ENCODE peak calls at places on chromosomes 4 and X, in four cellular contexts. K, J, I and U are unnamed samples.

GRCh38 chr4:99735822-99736221 is 78.2 kb upstream of the C4orf54 start:
- DNase-seq in I (no peak), K (no peak), J (peak; percentile 71), U (no peak)

GRCh38 chrX:141897690-141898089 is 6.0 kb upstream of the MAGEC1 start:
- DNase-seq in J (no peak), I (no peak), K (no peak), U (no peak)

GRCh38 chr4:55509272-55509671 is 37.4 kb downstream of the CLOCK start:
- DNase-seq in K (peak; percentile 27), J (no peak), I (no peak), U (no peak)

GRCh38 chrX:30010471-30010870 is 204.9 kb upstream of the MAGEB2 start:
- DNase-seq in K (peak; percentile 21), J (no peak), I (no peak), U (no peak)

GRCh38 chr4:130210871-130211270 is 1114.9 kb downstream of the C4orf33 start:
- DNase-seq in I (peak; percentile 35), K (no peak), J (no peak), U (no peak)

GRCh38 chr4:80295841-80296240 is 29.4 kb downstream of the FGF5 start:
- DNase-seq in J (no peak), K (peak; percentile 60), I (no peak), U (no peak)

GRCh38 chr4:85498068-85498733 is 23.3 kb downstream of the ARHGAP24 start:
- DNase-seq in K (peak; percentile 28), I (peak; percentile 79), J (peak; percentile 28), U (peak; percentile 42)

GRCh38 chrX:102154218-102154860 is 1.4 kb downstream of the BEX5 start:
- DNase-seq in K (no peak), I (no peak), J (no peak), U (no peak)

GRCh38 chr4:185215261-185215660 is 5.9 kb downstream of the SNX25 start:
- DNase-seq in J (no peak), K (peak; percentile 18), I (no peak), U (no peak)

GRCh38 chr4:166501941-166502382 is 628.9 kb downstream of the TLL1 start:
- DNase-seq in K (no peak), J (peak; percentile 23), I (peak; percentile 52), U (no peak)

GRCh38 chrX:49901068-49901467 is 21.3 kb upstream of the CLCN5 start:
- DNase-seq in K (no peak), J (no peak), I (no peak), U (no peak)

GRCh38 chr4:181007751-181008150 is 1235.5 kb upstream of the TENM3 start:
- DNase-seq in J (no peak), I (no peak), K (no peak), U (no peak)

GRCh38 chr4:7597281-7597680 is 162.6 kb upstream of the PSAPL1 start:
- DNase-seq in J (no peak), I (no peak), K (no peak), U (no peak)
- TF ChIP-seq CTCF in J (no peak), I (no peak), K (no peak), U (no peak)

DNA sequence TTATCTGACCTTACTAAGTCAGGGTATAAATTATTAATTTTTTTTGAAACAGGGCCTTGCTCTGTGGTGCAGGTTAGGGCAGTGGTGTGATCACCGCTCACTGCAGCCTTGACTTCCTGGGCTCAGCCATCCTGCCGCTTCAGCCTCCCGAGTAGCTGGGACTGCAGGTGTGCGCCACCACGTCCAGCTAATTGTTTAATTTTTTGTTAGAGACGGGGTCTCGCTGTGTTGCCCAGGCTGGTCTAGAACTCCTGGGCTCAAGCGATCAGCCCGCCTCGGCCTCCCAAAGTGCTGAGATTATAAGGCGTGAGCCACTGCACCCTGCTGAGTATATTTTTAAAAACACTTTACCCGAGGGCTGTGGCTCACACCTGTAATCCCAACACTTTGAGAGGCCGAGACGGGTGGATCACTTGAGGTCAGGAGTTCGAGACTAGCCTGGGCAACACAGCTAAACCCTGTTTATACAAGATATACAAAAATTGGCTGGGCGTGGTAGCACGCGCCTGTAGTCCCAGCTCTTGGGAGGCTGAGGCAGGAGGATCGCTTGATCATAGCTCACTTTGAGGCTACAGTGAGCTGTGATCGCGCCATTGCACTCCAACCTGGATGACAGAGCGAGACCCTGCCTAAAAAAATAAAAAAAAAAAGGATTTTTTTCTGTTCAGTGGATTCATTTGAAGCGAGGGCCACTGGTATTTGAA is 721 bp upstream of the TBC1D25 start:
- DNase-seq in J (no peak), I (no peak), K (no peak), U (no peak)
- H3K4me3 ChIP-seq in J (no peak overlapping the region), I (peak overlapping the region; percentile 18), K (peak overlapping the region; percentile 89), U (no peak overlapping the region)

GRCh38 chrX:154806837-154807501 is 1.7 kb upstream of the MPP1 start:
- DNase-seq in K (no peak), J (no peak), I (no peak), U (no peak)

GRCh38 chrX:154802838-154803410 is 2.4 kb downstream of the MPP1 start:
- DNase-seq in I (no peak), K (no peak), J (no peak), U (no peak)

GRCh38 chrX:154805696-154806091 is 409 bp upstream of the MPP1 start:
- DNase-seq in K (peak; percentile 21), J (no peak), I (no peak), U (no peak)

GRCh38 chrX:154804564-154804956 is 725 bp downstream of the MPP1 start:
- DNase-seq in J (no peak), I (no peak), K (no peak), U (no peak)

GRCh38 chrX:154804957-154805695 is at the start of gene MPP1:
- DNase-seq in K (peak; percentile 66), J (peak; percentile 76), I (peak; percentile 73), U (peak; percentile 47)
- TF ChIP-seq POLR2A in K (no peak), J (peak; percentile 51), I (no peak), U (no peak)

DNA sequence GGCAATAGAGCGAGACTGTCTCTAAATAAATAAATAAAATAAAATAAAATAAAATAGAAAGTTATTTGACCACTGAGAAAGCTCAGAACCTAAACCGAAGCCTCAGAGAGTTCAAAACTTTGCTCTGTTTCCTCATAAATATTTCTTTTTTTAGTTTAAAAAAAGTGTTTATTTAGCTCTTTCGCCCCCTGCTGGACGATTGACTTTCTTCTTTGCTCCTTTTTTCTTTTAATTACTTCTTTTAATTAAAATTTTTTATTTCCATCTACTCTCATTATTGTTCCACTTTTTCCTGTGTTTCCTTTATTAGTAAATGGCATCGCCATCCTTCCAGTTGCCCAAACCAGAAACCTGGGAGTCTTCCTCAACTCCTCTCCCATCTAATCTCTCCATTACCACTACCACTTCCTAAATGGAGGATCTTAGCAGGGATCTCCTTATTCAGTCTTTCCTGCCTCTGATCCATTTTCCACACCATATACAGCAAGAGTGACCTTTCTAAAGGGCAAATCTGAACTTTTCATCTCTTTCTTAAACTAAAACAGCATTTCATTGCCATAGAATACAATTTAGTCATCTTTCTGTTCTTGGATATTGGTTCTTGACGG is 728 bp upstream of the IL13RA2 start:
- DNase-seq in I (no peak), J (no peak), K (no peak), U (no peak)
- TF ChIP-seq CTCF in I (peak; percentile 26), J (no peak), K (peak; percentile 41), U (no peak)

GRCh38 chr4:6472008-6472386 is 417 bp downstream of the PPP2R2C start:
- DNase-seq in I (no peak), K (no peak), J (no peak), U (peak; percentile 69)
- H3K4me3 ChIP-seq in I (peak overlapping the region; percentile 84), K (no peak overlapping the region), J (no peak overlapping the region), U (no peak overlapping the region)

GRCh38 chr4:76951333-76952033 is 1.9 kb downstream of the SEPTIN11 start:
- DNase-seq in J (no peak), I (no peak), K (no peak), U (no peak)

GRCh38 chr4:76950052-76950845 is 697 bp downstream of the SEPTIN11 start:
- DNase-seq in J (peak; percentile 48), K (no peak), I (peak; percentile 19), U (peak; percentile 92)

GRCh38 chr4:76948441-76949292 is 885 bp upstream of the SEPTIN11 start:
- DNase-seq in I (peak; percentile 62), K (peak; percentile 76), J (peak; percentile 78), U (peak; percentile 94)

GRCh38 chr4:76950846-76951321 is 1.3 kb downstream of the SEPTIN11 start:
- DNase-seq in K (peak; percentile 52), J (no peak), I (no peak), U (no peak)

DNA sequence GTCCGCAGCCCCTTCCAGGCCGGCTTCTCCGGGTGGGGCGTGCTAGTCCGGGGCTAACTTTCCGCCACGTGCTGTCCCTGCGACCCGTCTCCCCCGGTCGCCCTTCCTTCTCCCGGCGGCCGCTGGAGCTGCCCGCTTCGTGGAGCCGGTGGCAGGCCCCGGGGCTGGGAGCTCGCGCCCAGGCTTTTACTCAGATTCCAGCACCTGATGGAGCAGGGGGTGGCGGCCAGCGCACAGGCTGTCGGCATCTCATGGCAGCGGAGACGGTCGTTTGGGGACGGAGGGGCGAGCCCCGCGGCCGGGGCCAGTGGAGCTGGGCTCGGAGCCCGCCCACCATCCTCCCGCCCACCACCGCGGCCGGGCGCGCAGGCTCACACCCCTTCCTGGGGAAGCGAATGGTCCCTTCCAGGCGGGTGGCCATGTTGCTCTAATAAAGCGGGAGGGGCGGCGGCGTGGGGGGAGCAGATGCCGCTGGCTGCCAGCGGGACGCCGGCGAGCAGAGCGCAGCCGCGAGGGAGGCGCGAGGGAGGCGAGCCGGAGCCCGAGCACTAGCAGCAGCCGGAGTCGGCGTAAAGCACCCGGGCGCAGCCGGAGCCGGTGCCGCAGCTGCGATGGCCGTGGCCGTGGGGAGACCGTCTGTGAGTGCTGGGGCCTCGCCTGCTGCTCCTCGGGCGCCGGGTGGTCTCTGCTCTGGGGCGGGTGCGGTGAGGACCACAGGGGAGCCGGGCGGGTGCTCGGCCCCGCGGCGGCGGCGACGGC is at the start of gene SEPTIN11:
- DNase-seq in K (peak; percentile 93), J (peak; percentile 93), I (peak; percentile 90), U (peak; percentile 98)
- TF ChIP-seq POLR2A in K (peak; percentile 98), J (peak; percentile 87), I (peak; percentile 83), U (no peak)

DNA sequence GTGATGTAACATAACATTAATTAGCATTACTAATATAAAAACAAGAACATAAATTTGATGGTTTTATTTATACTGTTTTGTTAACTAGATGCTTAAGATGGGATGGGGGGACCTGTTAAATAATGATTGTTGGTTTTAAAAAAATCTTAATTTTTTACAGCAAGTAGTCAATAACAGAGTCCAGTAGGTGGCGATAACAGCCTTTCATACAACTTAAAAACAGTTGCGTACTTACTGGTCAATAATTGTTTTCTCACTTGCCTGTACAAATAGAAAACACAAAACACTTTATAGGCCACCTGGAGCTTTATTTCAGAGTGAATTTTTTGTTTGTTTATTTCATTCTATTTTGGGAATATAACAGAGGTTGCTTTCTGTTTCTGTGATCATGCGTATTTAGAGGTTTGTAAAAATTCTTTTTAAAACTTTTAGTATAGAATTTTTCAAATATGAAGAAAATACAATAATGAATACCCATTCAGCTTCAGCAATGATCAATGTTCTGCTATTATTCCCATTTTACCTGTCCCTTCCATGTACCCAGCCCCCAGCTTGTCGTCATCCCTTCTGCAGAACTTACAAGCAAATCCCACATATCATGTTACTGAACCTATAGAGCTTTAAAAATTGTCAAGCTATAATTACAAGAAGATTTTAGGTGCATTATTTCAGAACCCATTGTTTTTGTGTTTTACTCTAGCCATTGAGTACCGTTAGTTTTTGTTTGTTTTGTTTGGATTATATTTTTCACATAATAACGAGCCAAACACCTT is 97.1 kb downstream of the MRPL1 start:
- DNase-seq in I (peak; percentile 65), J (no peak), K (peak; percentile 57), U (no peak)
- TF ChIP-seq CTCF in I (peak; percentile 67), J (peak; percentile 40), K (peak; percentile 70), U (no peak)